ENCODE peak calls at places on chromosomes 2 and 18, in ten cellular contexts. J, W, N, Z, Q, T, G, B, K and M are unnamed samples.
A peak's percentile ranks its signal among the peaks of the same experiment; 100 is the strongest.

GRCh38 chr18:54075681-54076080 is 148.8 kb downstream of the MBD2 start:
- DNase-seq in J (no peak), G (no peak), Z (no peak), N (no peak), Q (no peak), W (no peak), T (no peak), B (no peak), K (no peak), M (no peak)

GRCh38 chr2:143429932-143430331 is 300.7 kb downstream of the ARHGAP15 start:
- DNase-seq in W (no peak), G (no peak), Q (no peak), J (no peak), K (peak; percentile 24), T (no peak), N (no peak), Z (no peak), B (no peak), M (no peak)

GRCh38 chr18:3885209-3885792 is 435.3 kb downstream of the TGIF1 start:
- DNase-seq in Q (no peak), G (no peak), T (no peak), W (no peak), B (no peak), K (no peak), J (no peak), N (no peak), Z (peak; percentile 48), M (no peak)

GRCh38 chr2:5520352-5520996 is 171.7 kb upstream of the SOX11 start:
- DNase-seq in W (no peak), T (no peak), J (no peak), B (no peak), N (peak; percentile 75), Q (peak; percentile 4), Z (no peak), K (no peak), G (no peak), M (no peak)

GRCh38 chr2:150911766-150912280 is 349.8 kb downstream of the RBM43 start:
- DNase-seq in B (no peak), N (peak; percentile 90), W (peak; percentile 27), T (peak; percentile 65), J (peak; percentile 74), K (peak; percentile 35), Q (peak; percentile 95), Z (peak; percentile 70), G (no peak), M (no peak)

GRCh38 chr2:234999740-235000425 is 48.1 kb downstream of the SH3BP4 start:
- DNase-seq in W (peak; percentile 71), K (peak; percentile 66), B (no peak), J (no peak), T (no peak), G (no peak), N (no peak), Q (no peak), Z (no peak), M (no peak)

GRCh38 chr2:178796079-178796677 is 11.0 kb downstream of the TTN start:
- DNase-seq in W (no peak), G (no peak), Z (peak; percentile 33), Q (peak; percentile 50), T (no peak), J (no peak), B (no peak), N (no peak), K (no peak), M (no peak)

GRCh38 chr2:159088906-159089305 is 120.5 kb downstream of the TANC1 start:
- DNase-seq in G (no peak), N (no peak), K (no peak), B (no peak), T (no peak), W (no peak), Q (no peak), J (no peak), Z (no peak), M (no peak)

GRCh38 chr18:78995740-78996395 is 16.2 kb downstream of the SALL3 start:
- DNase-seq in J (no peak), K (no peak), G (no peak), N (no peak), Q (no peak), B (no peak), Z (no peak), W (no peak), T (no peak), M (no peak)

GRCh38 chr18:78994000-78994399 is 14.4 kb downstream of the SALL3 start:
- DNase-seq in B (no peak), W (no peak), T (no peak), Q (no peak), K (no peak), N (no peak), J (no peak), Z (no peak), G (no peak), M (no peak)

GRCh38 chr18:78993014-78993926 is 13.7 kb downstream of the SALL3 start:
- DNase-seq in G (no peak), N (no peak), T (no peak), Z (no peak), W (no peak), K (no peak), J (no peak), B (no peak), Q (no peak), M (no peak)

GRCh38 chr18:78994531-78994930 is 14.9 kb downstream of the SALL3 start:
- DNase-seq in T (no peak), Z (no peak), G (no peak), N (no peak), B (no peak), K (no peak), Q (no peak), W (no peak), J (no peak), M (no peak)

GRCh38 chr18:78994977-78995582 is 15.5 kb downstream of the SALL3 start:
- DNase-seq in T (no peak), N (no peak), Z (no peak), B (no peak), K (no peak), Q (no peak), W (no peak), G (no peak), J (no peak), M (peak; percentile 72)
- H3K9me3 ChIP-seq in T (peaks cover 2% of the 10 kb centered on the region), N (no peaks in the 10 kb centered on the region), Z (no peaks in the 10 kb centered on the region), B (peaks cover 17% of the 10 kb centered on the region), K (no peaks in the 10 kb centered on the region), Q (peaks cover 19% of the 10 kb centered on the region), W (no peaks in the 10 kb centered on the region), G (no peaks in the 10 kb centered on the region), J (no peaks in the 10 kb centered on the region), M (no peaks in the 10 kb centered on the region)

GRCh38 chr2:217294818-217295217 is 435.0 kb upstream of the TNP1 start:
- DNase-seq in K (no peak), B (no peak), J (no peak), N (no peak), W (no peak), Q (no peak), G (no peak), T (no peak), Z (no peak), M (no peak)
- TF ChIP-seq POLR2A in K (no peak), B (no peak), J (no peak), N (no peak), W (no peak), Q (no peak), G (no peak), T (no peak), Z (no peak), M (no peak)

DNA sequence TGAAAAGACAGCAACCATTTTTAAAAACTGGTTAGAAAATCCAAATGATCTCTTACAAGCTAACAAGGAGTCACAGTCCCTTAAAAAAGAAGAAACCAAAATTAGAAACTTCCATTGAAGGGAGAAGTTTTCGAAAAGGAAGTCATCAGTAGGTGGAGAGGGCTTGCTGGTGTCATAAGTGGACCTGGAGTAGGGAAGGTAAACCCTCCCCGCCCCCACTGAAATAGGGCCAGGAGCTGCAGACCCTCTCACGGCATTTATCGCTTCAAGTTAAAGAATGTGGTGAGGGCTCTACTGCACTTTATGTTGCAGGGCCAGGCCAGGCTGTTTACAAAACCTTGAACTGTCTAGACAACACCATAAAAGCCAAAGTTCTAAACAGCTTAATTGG is 2.9 kb downstream of the HOXD11 start:
- DNase-seq in T (no peak), K (no peak), J (no peak), Q (no peak), Z (no peak), G (no peak), B (no peak), W (no peak), N (no peak), M (no peak)
- H3K9me3 ChIP-seq in T (no peaks in the 10 kb centered on the region), K (no peaks in the 10 kb centered on the region), J (no peaks in the 10 kb centered on the region), Q (peaks cover 5% of the 10 kb centered on the region), Z (no peaks in the 10 kb centered on the region), G (peaks cover 3% of the 10 kb centered on the region), B (peaks cover 5% of the 10 kb centered on the region), W (no peaks in the 10 kb centered on the region), N (no peaks in the 10 kb centered on the region), M (no peaks in the 10 kb centered on the region)

DNA sequence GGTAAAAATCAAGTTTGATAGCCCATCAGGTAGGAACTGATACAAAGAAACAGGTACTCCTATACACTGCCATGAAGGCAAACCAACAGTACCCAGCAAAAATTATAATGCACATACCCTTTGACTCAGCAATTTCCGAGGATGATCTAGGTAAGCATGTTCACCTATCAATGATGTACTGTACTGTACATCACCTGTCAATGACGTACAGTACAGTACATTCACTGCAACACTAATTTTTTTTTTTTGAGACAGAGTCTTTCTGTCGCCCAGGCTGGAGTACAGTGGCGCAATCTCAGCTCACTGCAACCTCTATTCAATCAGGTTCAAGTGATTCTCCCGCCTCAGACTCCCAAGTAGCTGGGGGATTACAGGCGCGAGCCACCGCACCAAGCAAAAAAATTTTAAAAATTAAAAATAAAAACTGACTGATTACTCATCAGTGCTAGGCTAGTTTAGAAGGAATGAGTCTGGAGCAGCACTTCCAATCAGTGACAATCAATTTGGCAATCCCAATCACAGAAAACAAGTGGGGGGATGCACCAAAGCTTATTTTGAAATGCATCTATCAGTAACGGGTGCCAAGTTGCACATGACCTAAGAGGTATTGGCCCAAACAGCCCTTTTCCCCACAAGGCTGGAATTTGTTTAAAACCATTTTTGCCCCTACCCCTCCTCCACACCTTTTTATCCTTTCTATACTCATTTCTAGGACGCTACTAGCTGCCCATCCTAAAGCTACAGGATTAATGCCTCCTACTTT is 8.2 kb downstream of the SRSF7 start:
- DNase-seq in G (no peak), Z (no peak), W (no peak), J (no peak), N (no peak), K (no peak), Q (no peak), B (no peak), T (peak; percentile 2), M (no peak)
- TF ChIP-seq POLR2A in G (no peak), Z (no peak), W (no peak), J (no peak), N (no peak), K (no peak), Q (no peak), B (no peak), T (no peak), M (no peak)